ENCODE peak calls at places on chromosomes 2 and 18, in nine cellular contexts. A is esophagus squamous epithelium; S is GM23248; E is right lobe of liver; V is adrenal gland; J is neuronal stem cell; N is effector memory CD4-positive, alpha-beta T cell; L is stomach; K is CD8-positive, alpha-beta memory T cell. G is an unnamed sample.

GRCh38 chr2:127437781-127438726 is 19.8 kb downstream of the PROC start:
- DNase-seq in A (no peak), S (no peak), E (peak; percentile 95), V (no peak), J (peak; percentile 32), N (no peak), L (peak; percentile 77), K (no peak), G (no peak)

GRCh38 chr2:219398721-219399333 is 11.1 kb upstream of the DNPEP start:
- DNase-seq in A (no peak), S (peak; percentile 37), E (no peak), V (no peak), J (no peak), N (no peak), L (no peak), K (no peak), G (no peak)

GRCh38 chr2:64214281-64215115 is 70.3 kb upstream of the PELI1 start:
- DNase-seq in A (no peak), S (peak; percentile 18), E (no peak), V (no peak), J (no peak), N (no peak), L (no peak), K (no peak), G (no peak)

GRCh38 chr2:19883486-19883885 is 18.3 kb downstream of the TTC32 start:
- DNase-seq in A (no peak), S (no peak), E (no peak), V (no peak), J (no peak), N (no peak), L (no peak), K (no peak), G (no peak)

GRCh38 chr2:19059076-19059475 is 299.3 kb downstream of the OSR1 start:
- DNase-seq in A (no peak), S (no peak), E (no peak), V (no peak), J (no peak), N (no peak), L (no peak), K (no peak), G (no peak)

GRCh38 chr2:107025869-107026380 is 140.0 kb upstream of the ST6GAL2 start:
- DNase-seq in A (no peak), S (peak; percentile 77), E (no peak), V (no peak), J (no peak), N (no peak), L (no peak), K (no peak), G (no peak)

GRCh38 chr2:229376866-229377265 is 105.8 kb upstream of the PID1 start:
- DNase-seq in A (no peak), S (peak; percentile 28), E (no peak), V (no peak), J (no peak), N (no peak), L (no peak), K (no peak), G (no peak)

GRCh38 chr2:23571066-23571465 is 186.1 kb downstream of the KLHL29 start:
- DNase-seq in A (no peak), S (no peak), E (no peak), V (no peak), J (no peak), N (no peak), L (no peak), K (no peak), G (no peak)

GRCh38 chr2:623384-623922 is 53.8 kb downstream of the TMEM18 start:
- DNase-seq in A (no peak), S (no peak), E (no peak), V (no peak), J (no peak), N (no peak), L (no peak), K (no peak), G (no peak)

GRCh38 chr2:54208364-54209240 is 47.4 kb downstream of the TSPYL6 start:
- DNase-seq in A (no peak), S (peak; percentile 74), E (no peak), V (peak; percentile 17), J (no peak), N (no peak), L (no peak), K (no peak), G (no peak)

GRCh38 chr18:22977847-22978701 is 44.9 kb downstream of the RBBP8 start:
- DNase-seq in A (no peak), S (peak; percentile 93), E (no peak), V (peak; percentile 29), J (no peak), N (no peak), L (no peak), K (no peak), G (no peak)

GRCh38 chr2:11930211-11930761 is 183.9 kb downstream of the LPIN1 start:
- DNase-seq in A (no peak), S (no peak), E (no peak), V (peak; percentile 22), J (no peak), N (no peak), L (no peak), K (no peak), G (no peak)

GRCh38 chr18:27378396-27379094 is 193.4 kb upstream of the CHST9 start:
- DNase-seq in A (no peak), S (peak; percentile 50), E (no peak), V (peak; percentile 11), J (no peak), N (no peak), L (no peak), K (no peak), G (no peak)

GRCh38 chr2:62196278-62196901 is 475 bp downstream of the B3GNT2 start:
- DNase-seq in A (no peak), S (peak; percentile 34), E (peak; percentile 80), V (peak; percentile 65), J (peak; percentile 48), N (peak; percentile 21), L (peak; percentile 45), K (peak; percentile 78), G (peak; percentile 95)

GRCh38 chr2:64524604-64525322 is 635 bp downstream of the AFTPH start:
- DNase-seq in A (no peak), S (peak; percentile 64), E (peak; percentile 61), V (peak; percentile 53), J (no peak), N (no peak), L (peak; percentile 44), K (peak; percentile 57), G (no peak)

GRCh38 chr18:46253498-46253897 is 149.3 kb downstream of the HAUS1 start:
- DNase-seq in A (no peak), S (peak; percentile 59), E (no peak), V (peak; percentile 22), J (no peak), N (no peak), L (no peak), K (no peak), G (no peak)

GRCh38 chr2:96847586-96847985 is 3.8 kb upstream of the ANKRD23 start:
- DNase-seq in A (no peak), S (no peak), E (no peak), V (no peak), J (no peak), N (no peak), L (no peak), K (no peak), G (no peak)

GRCh38 chr2:31903109-31903780 is 107.6 kb downstream of the MEMO1 start:
- DNase-seq in A (no peak), S (no peak), E (no peak), V (no peak), J (no peak), N (no peak), L (no peak), K (no peak), G (no peak)

GRCh38 chr2:221708916-221709315 is 136.8 kb upstream of the EPHA4 start:
- DNase-seq in A (no peak), S (no peak), E (no peak), V (no peak), J (no peak), N (no peak), L (no peak), K (no peak), G (no peak)

GRCh38 chr2:56127773-56128170 is 56.0 kb upstream of the CCDC85A start:
- DNase-seq in A (no peak), S (peak; percentile 23), E (no peak), V (no peak), J (no peak), N (no peak), L (no peak), K (no peak), G (no peak)

DNA sequence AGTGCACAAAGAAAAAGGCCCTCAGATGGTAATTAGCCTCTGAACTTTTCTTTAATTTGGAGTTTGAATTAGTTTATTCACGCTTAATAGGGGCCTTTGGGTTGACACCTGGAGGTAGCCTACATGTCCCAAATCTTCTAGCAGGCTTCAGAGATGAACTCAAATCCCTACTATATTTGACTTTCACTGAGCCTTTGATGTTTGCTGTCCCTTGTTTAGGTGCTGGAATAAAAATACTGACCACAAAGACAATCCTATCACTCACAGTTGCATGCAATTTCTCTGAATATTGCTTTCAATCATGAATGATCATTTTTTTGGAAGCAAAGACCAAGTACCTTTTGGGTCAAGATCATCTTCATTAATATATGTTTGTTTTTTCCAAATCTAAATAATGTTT is 564.0 kb upstream of the FANCL start:
- DNase-seq in A (no peak), S (no peak), E (no peak), V (no peak), J (no peak), N (no peak), L (no peak), K (no peak), G (no peak)
- H3K4me3 ChIP-seq in A (no peak overlapping the region), S (no peak overlapping the region), E (no peak overlapping the region), V (no peak overlapping the region), J (no peak overlapping the region), N (no peak overlapping the region), L (no peak overlapping the region), K (no peak overlapping the region), G (no peak overlapping the region)

GRCh38 chr2:236574424-236575145 is 5.0 kb downstream of the ACKR3 start:
- DNase-seq in A (no peak), S (no peak), E (no peak), V (no peak), J (no peak), N (no peak), L (no peak), K (no peak), G (no peak)
- H3K4me1 ChIP-seq in A (peaks cover 25% of the 10 kb centered on the region), S (no peaks in the 10 kb centered on the region), E (peaks cover under 1% of the 10 kb centered on the region), V (no peaks in the 10 kb centered on the region), J (peaks cover 35% of the 10 kb centered on the region), N (peaks cover 6% of the 10 kb centered on the region), L (peaks cover 16% of the 10 kb centered on the region), K (peaks cover 11% of the 10 kb centered on the region), G (no peaks in the 10 kb centered on the region)

DNA sequence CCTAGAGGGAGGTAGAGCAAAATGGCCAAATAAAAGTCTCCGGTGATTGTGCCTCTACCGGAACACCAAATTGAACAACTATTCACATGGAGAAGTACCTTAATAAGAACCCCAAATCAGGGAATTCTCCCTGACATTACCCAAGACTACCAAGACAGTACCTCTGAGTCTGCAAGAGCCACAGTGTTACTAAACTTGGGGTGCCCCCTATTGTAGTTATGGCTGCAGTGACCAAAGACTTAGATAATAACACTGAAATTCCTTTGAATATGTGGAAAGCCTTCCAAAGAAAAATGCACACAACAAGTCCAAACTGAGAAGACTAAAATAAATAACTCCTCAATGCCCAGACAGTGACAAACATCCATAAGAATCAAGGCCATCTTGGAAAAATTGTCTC is 682.9 kb upstream of the LRRTM1 start:
- DNase-seq in A (no peak), S (no peak), E (no peak), V (no peak), J (no peak), N (no peak), L (no peak), K (no peak), G (no peak)
- H3K9me3 ChIP-seq in A (peaks cover 19% of the 10 kb centered on the region), S (no peaks in the 10 kb centered on the region), E (no peaks in the 10 kb centered on the region), V (no peaks in the 10 kb centered on the region), J (peaks cover 5% of the 10 kb centered on the region), N (no peaks in the 10 kb centered on the region), L (peaks cover 9% of the 10 kb centered on the region), K (no peaks in the 10 kb centered on the region), G (peaks cover 19% of the 10 kb centered on the region)

GRCh38 chr2:41989503-41990180 is 58.2 kb upstream of the PKDCC start:
- DNase-seq in A (no peak), S (no peak), E (no peak), V (no peak), J (no peak), N (no peak), L (no peak), K (no peak), G (no peak)
- H3K4me3 ChIP-seq in A (no peak overlapping the region), S (no peak overlapping the region), E (no peak overlapping the region), V (no peak overlapping the region), J (no peak overlapping the region), N (no peak overlapping the region), L (no peak overlapping the region), K (no peak overlapping the region), G (no peak overlapping the region)

G was measured in spleen.